ENCODE peak calls at places on chromosomes 1 and 21, in six cellular contexts. I, P, Y, L, M and Q are unnamed samples.

GRCh38 chr1:156080598-156081173 is 1.6 kb downstream of the MEX3A start:
- DNase-seq in I (no peak), P (no peak), Y (no peak), L (no peak), M (no peak), Q (no peak)

GRCh38 chr1:154943649-154944421 is 7.3 kb upstream of the PMVK start:
- DNase-seq in I (peak; percentile 54), P (peak; percentile 70), Y (no peak), L (peak; percentile 29), M (no peak), Q (peak; percentile 84)

GRCh38 chr21:39033878-39034589 is 149.2 kb downstream of the PSMG1 start:
- DNase-seq in I (no peak), P (no peak), Y (peak; percentile 98), L (peak; percentile 39), M (no peak), Q (no peak)

GRCh38 chr1:62435231-62436038 is 1.4 kb upstream of the USP1 start:
- DNase-seq in I (no peak), P (no peak), Y (no peak), L (no peak), M (no peak), Q (peak; percentile 21)

GRCh38 chr21:36319767-36320420 is at the start of gene MORC3:
- DNase-seq in I (peak; percentile 99), P (peak; percentile 91), Y (peak; percentile 97), L (peak; percentile 100), M (peak; percentile 98), Q (peak; percentile 99)

GRCh38 chr1:7810395-7810794 is 26.3 kb downstream of the PER3 start:
- DNase-seq in I (peak; percentile 53), P (no peak), Y (no peak), L (peak; percentile 44), M (no peak), Q (peak; percentile 40)

GRCh38 chr1:203163891-203164635 is 11.6 kb downstream of the MYBPH start:
- DNase-seq in I (no peak), P (no peak), Y (no peak), L (no peak), M (no peak), Q (no peak)

GRCh38 chr1:10122926-10123325 is 87.4 kb upstream of the KIF1B start:
- DNase-seq in I (no peak), P (no peak), Y (no peak), L (peak; percentile 28), M (no peak), Q (no peak)

GRCh38 chr1:186187601-186188000 is 187.5 kb downstream of the TPR start:
- DNase-seq in I (no peak), P (no peak), Y (no peak), L (peak; percentile 7), M (no peak), Q (no peak)

GRCh38 chr1:48853006-48853405 is 76.3 kb upstream of the BEND5 start:
- DNase-seq in I (no peak), P (peak; percentile 17), Y (no peak), L (no peak), M (no peak), Q (no peak)

GRCh38 chr1:241762713-241763339 is 85.2 kb upstream of the EXO1 start:
- DNase-seq in I (no peak), P (no peak), Y (no peak), L (no peak), M (no peak), Q (no peak)

GRCh38 chr1:26363549-26364448 is 8.8 kb downstream of the ZNF683 start:
- DNase-seq in I (peak; percentile 90), P (peak; percentile 59), Y (peak; percentile 71), L (peak; percentile 67), M (peak; percentile 16), Q (peak; percentile 85)

GRCh38 chr1:225651376-225651871 is 1.5 kb downstream of the ENAH start:
- DNase-seq in I (no peak), P (no peak), Y (no peak), L (peak; percentile 57), M (no peak), Q (no peak)

GRCh38 chr1:36792292-36792691 is 242.0 kb downstream of the GRIK3 start:
- DNase-seq in I (no peak), P (no peak), Y (no peak), L (no peak), M (no peak), Q (no peak)

GRCh38 chr1:118484893-118485292 is 299.9 kb upstream of the SPAG17 start:
- DNase-seq in I (no peak), P (no peak), Y (no peak), L (no peak), M (no peak), Q (no peak)

GRCh38 chr1:50774759-50775351 is 185.2 kb downstream of the FAF1 start:
- DNase-seq in I (peak; percentile 39), P (peak; percentile 4), Y (peak; percentile 63), L (peak; percentile 67), M (peak; percentile 11), Q (peak; percentile 65)

GRCh38 chr1:74579425-74579824 is 67.0 kb upstream of the LRRC53 start:
- DNase-seq in I (no peak), P (no peak), Y (no peak), L (no peak), M (peak; percentile 65), Q (no peak)

GRCh38 chr1:8858112-8858668 is 20.3 kb downstream of the ENO1 start:
- DNase-seq in I (no peak), P (no peak), Y (peak; percentile 83), L (peak; percentile 96), M (no peak), Q (peak; percentile 91)

GRCh38 chr1:85102479-85102878 is 54.2 kb upstream of the MCOLN3 start:
- DNase-seq in I (no peak), P (no peak), Y (no peak), L (no peak), M (no peak), Q (no peak)

GRCh38 chr21:25515484-25516405 is 91.5 kb downstream of the MRPL39 start:
- DNase-seq in I (no peak), P (no peak), Y (no peak), L (no peak), M (no peak), Q (no peak)

GRCh38 chr1:50422946-50423669 is at the start of gene DMRTA2:
- DNase-seq in I (no peak), P (peak; percentile 87), Y (no peak), L (peak; percentile 46), M (no peak), Q (no peak)

GRCh38 chr1:228988655-228989054 is 253.4 kb downstream of the RHOU start:
- DNase-seq in I (no peak), P (no peak), Y (peak; percentile 36), L (no peak), M (no peak), Q (peak; percentile 78)

GRCh38 chr1:32144033-32144432 is 35.4 kb upstream of the TXLNA start:
- DNase-seq in I (no peak), P (no peak), Y (no peak), L (no peak), M (no peak), Q (no peak)

GRCh38 chr1:185956881-185957280 is 222.7 kb downstream of the HMCN1 start:
- DNase-seq in I (no peak), P (no peak), Y (no peak), L (peak; percentile 4), M (no peak), Q (no peak)

GRCh38 chr1:165828581-165829329 is 1.3 kb downstream of the UCK2 start:
- DNase-seq in I (peak; percentile 61), P (peak; percentile 82), Y (peak; percentile 82), L (peak; percentile 86), M (no peak), Q (peak; percentile 83)

GRCh38 chr1:1470626-1471388 is 758 bp upstream of the ATAD3B start:
- DNase-seq in I (no peak), P (no peak), Y (no peak), L (no peak), M (no peak), Q (peak; percentile 24)

GRCh38 chr1:95312181-95312580 is 78.2 kb downstream of the RWDD3 start:
- DNase-seq in I (no peak), P (no peak), Y (no peak), L (no peak), M (no peak), Q (no peak)

GRCh38 chr1:19533626-19534025 is 48.3 kb upstream of the CAPZB start:
- DNase-seq in I (no peak), P (no peak), Y (no peak), L (no peak), M (no peak), Q (peak; percentile 50)
- TF ChIP-seq MAX in I (no peak), P (no peak), Y (no peak), L (no peak), M (no peak), Q (no peak)

GRCh38 chr1:33433509-33434362 is 2.8 kb upstream of the PHC2 start:
- DNase-seq in I (no peak), P (peak; percentile 16), Y (peak; percentile 75), L (peak; percentile 90), M (no peak), Q (peak; percentile 98)
- TF ChIP-seq MYC in I (no peak), P (no peak), Y (no peak), L (peak; percentile 74), M (no peak), Q (peak; percentile 87)

GRCh38 chr1:115029526-115029925 is at the start of gene TSHB:
- DNase-seq in I (no peak), P (no peak), Y (no peak), L (no peak), M (no peak), Q (no peak)
- TF ChIP-seq MAX in I (no peak), P (no peak), Y (no peak), L (no peak), M (no peak), Q (no peak)

GRCh38 chr1:16166117-16166516 is 10.2 kb upstream of the EPHA2 start:
- DNase-seq in I (no peak), P (no peak), Y (no peak), L (no peak), M (no peak), Q (no peak)

GRCh38 chr1:16165548-16165947 is 9.7 kb upstream of the EPHA2 start:
- DNase-seq in I (no peak), P (no peak), Y (no peak), L (no peak), M (no peak), Q (no peak)

GRCh38 chr1:16164821-16165364 is 9.0 kb upstream of the EPHA2 start:
- DNase-seq in I (no peak), P (no peak), Y (no peak), L (no peak), M (no peak), Q (no peak)

GRCh38 chr1:16168622-16169021 is 12.8 kb upstream of the EPHA2 start:
- DNase-seq in I (no peak), P (no peak), Y (no peak), L (no peak), M (no peak), Q (no peak)

DNA sequence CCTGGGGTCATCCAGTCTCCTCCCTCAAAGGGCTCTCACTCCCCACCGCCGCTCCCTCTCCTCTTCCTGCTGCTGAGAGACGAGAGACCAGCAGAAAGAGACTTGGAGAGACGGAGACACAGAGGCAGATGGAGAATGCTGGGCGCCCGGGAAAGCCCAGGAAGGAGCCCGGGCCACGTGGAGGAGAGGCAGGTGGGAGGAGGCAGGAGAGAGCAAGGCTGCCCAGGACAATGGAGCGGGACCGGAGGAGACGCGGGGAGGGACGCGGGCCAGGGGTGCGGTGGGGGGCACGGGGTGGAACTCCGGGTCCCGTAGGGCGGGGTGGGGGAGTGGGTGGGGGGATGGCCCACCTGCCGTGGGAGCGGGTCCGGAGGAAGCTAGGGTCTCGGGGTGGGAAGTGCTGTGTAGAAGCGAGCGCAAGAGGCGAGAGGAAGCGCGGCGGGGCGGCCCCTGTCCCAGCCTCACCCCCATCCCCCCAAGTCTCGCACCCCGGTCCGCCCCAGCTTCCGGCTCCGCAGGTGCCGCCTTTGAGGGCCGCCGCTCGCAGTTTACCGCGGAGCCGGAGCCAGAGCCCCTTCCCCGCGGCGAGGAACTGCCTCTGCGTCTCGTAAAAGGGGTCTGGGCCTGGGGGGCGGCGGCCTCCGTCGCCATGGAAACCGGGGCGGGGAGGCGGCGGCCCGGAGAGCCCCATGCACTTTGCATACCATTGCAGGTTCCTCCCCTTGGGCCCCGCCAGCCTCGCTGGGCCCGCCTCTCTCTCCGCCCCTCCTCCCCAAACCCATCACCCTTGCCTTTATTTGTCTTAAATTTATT is 11.7 kb upstream of the EPHA2 start:
- DNase-seq in I (peak; percentile 96), P (no peak), Y (no peak), L (no peak), M (no peak), Q (no peak)
- TF ChIP-seq MYC in I (no peak), P (peak; percentile 45), Y (no peak), L (no peak), M (no peak), Q (no peak)